ENCODE peak calls at places on chromosomes 11 and 22, in five cellular contexts. One of them, this sample, is unnamed.

GRCh38 chr11:28842716-28843115 is 734.5 kb downstream of the METTL15 start:
- DNase-seq in heart right ventricle: no peak
- DNase-seq in mucosa of descending colon: no peak
- DNase-seq in cardiac muscle cell: no peak
- DNase-seq in tibial artery: no peak
- DNase-seq in this sample: no peak

GRCh38 chr22:44298331-44299087 is 14.2 kb downstream of the SHISAL1 start:
- DNase-seq in mucosa of descending colon: no peak
- DNase-seq in heart right ventricle: no peak
- DNase-seq in tibial artery: no peak
- DNase-seq in cardiac muscle cell: no peak
- DNase-seq in this sample: no peak

GRCh38 chr22:16783930-16784354 is 41.3 kb downstream of the XKR3 start:
- DNase-seq in heart right ventricle: no peak
- DNase-seq in mucosa of descending colon: no peak
- DNase-seq in tibial artery: no peak
- DNase-seq in cardiac muscle cell: no peak
- DNase-seq in this sample: peak

GRCh38 chr11:43315966-43316365 is 4.2 kb downstream of the API5 start:
- DNase-seq in heart right ventricle: no peak
- DNase-seq in mucosa of descending colon: no peak
- DNase-seq in cardiac muscle cell: peak
- DNase-seq in tibial artery: no peak
- DNase-seq in this sample: no peak

GRCh38 chr22:47605441-47605840 is 843.0 kb downstream of the TBC1D22A start:
- DNase-seq in cardiac muscle cell: no peak
- DNase-seq in mucosa of descending colon: no peak
- DNase-seq in tibial artery: no peak
- DNase-seq in heart right ventricle: no peak
- DNase-seq in this sample: no peak

GRCh38 chr11:103608566-103608965 is 427.9 kb upstream of the DDI1 start:
- DNase-seq in heart right ventricle: no peak
- DNase-seq in mucosa of descending colon: no peak
- DNase-seq in tibial artery: no peak
- DNase-seq in cardiac muscle cell: no peak
- DNase-seq in this sample: peak

GRCh38 chr11:65611028-65611757 is 2.8 kb downstream of the MAP3K11 start:
- DNase-seq in tibial artery: peak
- DNase-seq in mucosa of descending colon: peak
- DNase-seq in cardiac muscle cell: peak
- DNase-seq in heart right ventricle: peak
- DNase-seq in this sample: no peak

GRCh38 chr11:125069796-125070195 is 6.7 kb downstream of the SLC37A2 start:
- DNase-seq in tibial artery: no peak
- DNase-seq in cardiac muscle cell: peak
- DNase-seq in heart right ventricle: no peak
- DNase-seq in mucosa of descending colon: no peak
- DNase-seq in this sample: peak

GRCh38 chr22:41963453-41964105 is 5.7 kb upstream of the SEPTIN3 start:
- DNase-seq in heart right ventricle: no peak
- DNase-seq in mucosa of descending colon: no peak
- DNase-seq in cardiac muscle cell: peak
- DNase-seq in tibial artery: no peak
- DNase-seq in this sample: no peak

GRCh38 chr11:57325735-57326048 is 940 bp upstream of the TNKS1BP1 start:
- DNase-seq in mucosa of descending colon: peak
- DNase-seq in heart right ventricle: peak
- DNase-seq in tibial artery: peak
- DNase-seq in cardiac muscle cell: no peak
- DNase-seq in this sample: no peak

GRCh38 chr11:87398913-87399312 is 361.2 kb downstream of the TMEM135 start:
- DNase-seq in heart right ventricle: peak
- DNase-seq in tibial artery: peak
- DNase-seq in cardiac muscle cell: peak
- DNase-seq in mucosa of descending colon: no peak
- DNase-seq in this sample: no peak

GRCh38 chr22:19115628-19116027 is 6.6 kb downstream of the DGCR2 start:
- DNase-seq in cardiac muscle cell: no peak
- DNase-seq in heart right ventricle: no peak
- DNase-seq in tibial artery: peak
- DNase-seq in mucosa of descending colon: no peak
- DNase-seq in this sample: no peak

DNA sequence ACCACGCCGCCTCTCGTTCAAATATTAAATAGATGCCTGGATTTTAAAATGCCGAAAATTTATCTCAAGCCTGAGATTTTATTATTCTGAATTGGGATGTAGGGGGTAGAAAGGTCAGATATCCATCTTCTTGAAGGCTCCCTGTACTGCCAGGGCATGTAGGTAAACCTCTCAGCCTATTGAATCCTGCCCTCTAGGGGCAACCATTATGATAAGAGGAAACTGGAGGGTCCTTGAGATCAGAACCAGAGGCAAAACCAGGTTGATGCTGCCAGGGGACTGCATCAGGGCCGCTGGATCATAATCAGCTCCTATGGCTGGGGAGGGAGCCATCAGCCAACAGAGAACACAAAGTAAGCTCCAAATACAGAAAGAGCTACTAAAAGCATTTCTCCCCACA is 92.4 kb downstream of the KCNC1 start:
- DNase-seq in mucosa of descending colon: no peak
- DNase-seq in heart right ventricle: no peak
- DNase-seq in tibial artery: no peak
- DNase-seq in cardiac muscle cell: no peak
- DNase-seq in this sample: peak
- TF ChIP-seq CTCF in mucosa of descending colon: no peak
- TF ChIP-seq CTCF in heart right ventricle: peak
- TF ChIP-seq CTCF in tibial artery: no peak
- TF ChIP-seq CTCF in cardiac muscle cell: peak
- TF ChIP-seq CTCF in this sample: peak

DNA sequence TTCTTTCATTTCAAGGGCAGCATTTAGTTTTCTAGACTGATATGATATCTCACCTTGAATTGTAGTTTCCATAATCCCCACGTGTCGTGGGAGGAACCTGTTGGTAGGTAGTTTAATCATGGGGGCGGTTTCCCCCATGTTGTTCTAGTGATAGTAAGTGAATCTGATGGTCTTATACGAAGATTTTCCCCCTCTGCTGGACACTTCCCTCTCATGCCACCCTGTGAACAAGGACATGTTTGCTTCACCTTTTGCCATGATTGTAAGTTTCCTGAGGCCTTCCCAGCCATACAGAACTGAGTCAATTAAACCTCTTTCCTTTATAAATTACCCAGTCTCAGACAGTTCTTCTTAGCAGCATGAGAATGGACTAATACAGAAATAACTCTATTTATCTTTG is 851.1 kb upstream of the FAT3 start:
- DNase-seq in mucosa of descending colon: no peak
- DNase-seq in cardiac muscle cell: no peak
- DNase-seq in heart right ventricle: no peak
- DNase-seq in tibial artery: no peak
- DNase-seq in this sample: peak
- TF ChIP-seq CTCF in mucosa of descending colon: no peak
- TF ChIP-seq CTCF in cardiac muscle cell: no peak
- TF ChIP-seq CTCF in heart right ventricle: no peak
- TF ChIP-seq CTCF in tibial artery: no peak
- TF ChIP-seq CTCF in this sample: no peak

DNA sequence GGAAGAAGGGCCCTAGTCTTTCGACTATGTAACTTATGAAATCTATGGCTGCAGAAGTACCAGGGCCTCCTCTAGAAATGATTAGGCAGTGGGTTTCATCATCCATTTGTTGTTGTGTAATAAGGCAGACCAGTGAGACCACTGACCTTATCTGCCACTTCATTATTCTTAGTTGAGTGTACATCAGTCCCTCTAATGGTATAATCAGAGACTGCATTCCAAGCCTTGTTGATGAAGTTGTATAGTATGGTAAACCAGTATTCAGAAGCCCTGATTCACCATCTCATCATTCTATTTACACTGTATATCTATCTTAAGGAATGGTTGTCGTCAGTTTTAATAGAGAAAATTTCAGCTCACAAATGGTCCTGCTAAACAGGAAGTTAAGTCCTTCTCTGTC is 32.2 kb upstream of the GRIA4 start:
- DNase-seq in cardiac muscle cell: peak
- DNase-seq in tibial artery: no peak
- DNase-seq in mucosa of descending colon: no peak
- DNase-seq in heart right ventricle: no peak
- DNase-seq in this sample: no peak
- TF ChIP-seq CTCF in cardiac muscle cell: peak
- TF ChIP-seq CTCF in tibial artery: no peak
- TF ChIP-seq CTCF in mucosa of descending colon: no peak
- TF ChIP-seq CTCF in heart right ventricle: no peak
- TF ChIP-seq CTCF in this sample: no peak

GRCh38 chr11:131217313-131218297 is 152.8 kb upstream of the NTM start:
- DNase-seq in mucosa of descending colon: no peak
- DNase-seq in tibial artery: no peak
- DNase-seq in heart right ventricle: no peak
- DNase-seq in cardiac muscle cell: no peak
- DNase-seq in this sample: peak
- TF ChIP-seq CTCF in mucosa of descending colon: no peak
- TF ChIP-seq CTCF in tibial artery: no peak
- TF ChIP-seq CTCF in heart right ventricle: peak
- TF ChIP-seq CTCF in cardiac muscle cell: no peak
- TF ChIP-seq CTCF in this sample: no peak